ENCODE peak calls at places on chromosomes 5 and 9, in seven cellular contexts. T is ovary; O is upper lobe of right lung; W is osteoblast; R is A549; M is Peyer's patch; S is CD4-positive, CD25-positive, alpha-beta regulatory T cell. X is an unnamed sample.

GRCh38 chr5:10719965-10720364 is 41.1 kb downstream of the DAP start:
- DNase-seq in W (peak; percentile 93), R (peak; percentile 89), M (peak; percentile 57), S (no peak), T (no peak), O (no peak), X (no peak)

GRCh38 chr5:142360607-142361120 is 35.8 kb upstream of the SPRY4 start:
- DNase-seq in S (no peak), O (no peak), W (peak; percentile 73), M (peak; percentile 48), T (no peak), R (peak; percentile 59), X (no peak)

GRCh38 chr5:166509085-166509484 is 1782.4 kb upstream of the WWC1 start:
- DNase-seq in R (peak; percentile 3), M (no peak), O (no peak), T (no peak), W (no peak), S (no peak), X (no peak)

GRCh38 chr5:16713386-16713928 is 96.7 kb upstream of the RETREG1 start:
- DNase-seq in S (no peak), R (no peak), W (no peak), M (no peak), O (no peak), T (no peak), X (no peak)

GRCh38 chr9:101115062-101115461 is 86.5 kb downstream of the PLPPR1 start:
- DNase-seq in R (no peak), M (no peak), T (no peak), W (no peak), O (no peak), S (no peak), X (no peak)

GRCh38 chr5:157914389-157914788 is 55.4 kb upstream of the CLINT1 start:
- DNase-seq in R (no peak), T (no peak), W (no peak), M (no peak), S (no peak), O (no peak), X (no peak)

GRCh38 chr5:172945151-172945550 is 14.1 kb upstream of the RPL26L1 start:
- DNase-seq in R (no peak), M (no peak), T (no peak), O (no peak), S (no peak), W (peak; percentile 70), X (no peak)

GRCh38 chr5:142390303-142390840 is 65.6 kb upstream of the SPRY4 start:
- DNase-seq in R (no peak), W (no peak), S (no peak), T (no peak), O (no peak), M (no peak), X (no peak)

GRCh38 chr5:181120311-181120710 is 10.7 kb downstream of the OR2V1 start:
- DNase-seq in R (no peak), O (no peak), S (no peak), M (no peak), W (no peak), T (no peak), X (no peak)

GRCh38 chr5:69086206-69086605 is 7.6 kb upstream of the SLC30A5 start:
- DNase-seq in M (no peak), O (no peak), T (no peak), R (no peak), S (no peak), W (no peak), X (no peak)

GRCh38 chr5:79261907-79262306 is 26.0 kb downstream of the JMY start:
- DNase-seq in M (no peak), T (no peak), O (no peak), S (no peak), W (no peak), R (no peak), X (no peak)

GRCh38 chr5:127572930-127573329 is 55.5 kb downstream of the PRRC1 start:
- DNase-seq in W (no peak), T (no peak), R (peak; percentile 6), O (no peak), M (no peak), S (no peak), X (no peak)

GRCh38 chr5:177478711-177479646 is 5.5 kb upstream of the DBN1 start:
- DNase-seq in T (peak; percentile 76), R (no peak), W (peak; percentile 84), O (peak; percentile 86), S (no peak), M (peak; percentile 73), X (peak; percentile 95)

GRCh38 chr5:1193591-1193985 is 7.8 kb upstream of the SLC6A19 start:
- DNase-seq in T (no peak), S (no peak), W (no peak), M (no peak), R (no peak), O (no peak), X (no peak)

GRCh38 chr9:72554221-72554641 is 32.8 kb downstream of the TMC1 start:
- DNase-seq in T (no peak), W (no peak), O (no peak), M (no peak), S (no peak), R (peak; percentile 94), X (no peak)

DNA sequence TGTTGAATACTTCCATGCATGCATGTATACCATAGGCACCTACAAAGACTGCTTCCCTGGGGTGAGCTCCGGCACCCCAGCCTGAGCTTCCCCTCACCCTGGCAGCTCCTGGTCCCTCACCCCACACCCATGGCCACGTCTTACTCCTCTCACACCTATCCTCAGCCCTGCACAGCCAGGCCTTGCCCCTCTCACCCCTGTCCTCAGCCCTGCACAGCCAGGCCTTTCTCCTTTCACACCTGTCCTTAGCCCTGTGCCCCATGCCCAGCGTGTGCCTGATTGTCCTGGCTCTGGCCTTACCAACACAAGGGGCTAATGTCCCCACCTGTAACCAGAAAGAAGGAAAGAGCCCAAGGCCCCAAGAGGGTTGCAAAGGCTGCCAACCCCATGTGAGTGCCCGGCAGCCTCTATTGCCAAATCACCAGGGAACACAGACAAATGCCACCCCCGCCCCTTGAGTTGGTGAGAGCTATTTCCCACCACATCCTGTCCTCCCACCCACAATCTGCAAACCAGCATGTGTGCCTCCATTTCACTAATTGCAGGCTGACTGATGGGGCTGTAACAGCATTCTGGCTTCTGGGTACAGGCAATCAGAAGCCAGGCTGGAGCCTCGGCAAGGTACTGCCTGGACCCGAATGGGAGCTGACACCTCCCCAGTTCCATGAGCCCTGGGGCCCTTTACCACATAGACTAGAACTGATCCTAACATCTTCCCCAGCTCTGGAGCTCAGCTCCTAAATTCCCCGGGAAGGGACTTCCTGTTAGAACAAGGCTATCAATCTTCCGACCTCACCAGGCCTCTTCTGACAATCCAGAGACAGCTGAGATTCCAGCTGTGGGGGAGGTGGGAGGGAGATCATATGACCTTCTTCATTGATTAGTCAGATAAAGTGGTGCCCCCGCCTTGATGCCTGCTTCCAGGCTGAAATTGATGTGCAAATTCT is 78.2 kb downstream of the FAM114A2 start:
- DNase-seq in O (no peak), T (no peak), M (no peak), W (no peak), R (no peak), S (no peak), X (no peak)
- H3K27ac ChIP-seq in O (no peak overlapping the region), T (no peak overlapping the region), M (no peak overlapping the region), W (no peak overlapping the region), R (no peak overlapping the region), S (no peak overlapping the region), X (no peak overlapping the region)

DNA sequence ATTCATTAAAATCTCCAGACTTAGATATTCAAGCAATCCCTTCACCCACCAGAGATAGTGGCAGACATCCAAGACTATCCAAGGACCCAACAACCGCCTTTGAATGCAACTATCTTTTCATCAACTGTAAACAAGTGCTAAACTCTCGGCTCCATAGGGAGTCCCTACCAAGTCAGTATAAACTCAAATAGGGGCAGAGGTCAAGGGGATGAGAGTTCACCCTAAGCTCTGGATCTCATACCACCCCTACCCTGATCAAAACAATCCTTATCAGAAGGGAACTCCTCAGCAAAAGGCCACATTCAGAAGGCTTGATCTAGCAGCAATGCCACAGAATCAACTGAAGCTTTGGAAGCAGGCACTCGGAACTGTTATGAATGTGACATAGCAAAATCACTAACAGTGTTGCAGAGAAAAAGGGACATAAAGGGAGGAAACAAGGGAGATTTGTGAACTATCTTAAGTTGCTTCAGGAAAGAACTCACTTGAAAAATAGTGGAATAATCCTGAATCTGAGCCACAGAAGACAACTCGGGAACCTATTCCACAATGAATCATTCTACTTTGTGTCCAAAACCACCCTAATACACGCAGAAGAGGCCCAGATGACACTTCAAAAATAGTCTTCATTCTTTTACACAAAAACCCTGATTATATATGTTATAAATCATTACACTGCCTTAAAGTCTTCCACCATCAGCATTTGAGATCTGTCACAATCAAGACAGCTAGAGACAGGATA is 49.8 kb downstream of the NR6A1 start:
- DNase-seq in T (no peak), O (no peak), R (peak; percentile 40), M (no peak), W (no peak), S (no peak), X (no peak)
- H3K27ac ChIP-seq in T (no peak overlapping the region), O (no peak overlapping the region), R (peak overlapping the region; percentile 68), M (no peak overlapping the region), W (peak overlapping the region; percentile 59), S (no peak overlapping the region), X (no peak overlapping the region)

GRCh38 chr5:43548358-43548757 is 8.5 kb downstream of the PAIP1 start:
- DNase-seq in M (no peak), S (no peak), W (no peak), O (no peak), R (no peak), T (no peak), X (no peak)

GRCh38 chr5:43540746-43541145 is 16.1 kb downstream of the PAIP1 start:
- DNase-seq in S (no peak), W (no peak), O (no peak), M (no peak), T (no peak), R (no peak), X (no peak)

GRCh38 chr5:43547532-43547931 is 9.3 kb downstream of the PAIP1 start:
- DNase-seq in T (no peak), S (no peak), M (no peak), O (no peak), W (no peak), R (no peak), X (no peak)

GRCh38 chr5:43543434-43543833 is 13.4 kb downstream of the PAIP1 start:
- DNase-seq in S (no peak), T (no peak), M (no peak), W (no peak), R (no peak), O (no peak), X (no peak)
- H3K27ac ChIP-seq in S (no peak overlapping the region), T (no peak overlapping the region), M (no peak overlapping the region), W (no peak overlapping the region), R (no peak overlapping the region), O (no peak overlapping the region), X (no peak overlapping the region)

GRCh38 chr5:122153774-122154173 is 24.4 kb downstream of the ZNF474 start:
- DNase-seq in T (no peak), O (no peak), R (no peak), S (no peak), W (no peak), M (no peak), X (no peak)

GRCh38 chr5:122154491-122154890 is 25.1 kb downstream of the ZNF474 start:
- DNase-seq in R (no peak), T (no peak), O (no peak), W (no peak), S (no peak), M (no peak), X (no peak)

GRCh38 chr5:122153230-122153629 is 23.9 kb downstream of the ZNF474 start:
- DNase-seq in S (no peak), T (no peak), M (no peak), W (peak; percentile 74), R (no peak), O (no peak), X (no peak)

GRCh38 chr5:122156724-122157325 is 27.5 kb downstream of the ZNF474 start:
- DNase-seq in T (no peak), O (no peak), W (no peak), M (no peak), S (no peak), R (peak; percentile 43), X (no peak)

GRCh38 chr5:122154910-122155309 is 25.6 kb downstream of the ZNF474 start:
- DNase-seq in R (no peak), M (no peak), S (no peak), W (peak; percentile 62), O (no peak), T (no peak), X (no peak)
- H3K27ac ChIP-seq in R (no peak overlapping the region), M (peak overlapping the region; percentile 4), S (no peak overlapping the region), W (peak overlapping the region; percentile 95), O (no peak overlapping the region), T (no peak overlapping the region), X (no peak overlapping the region)

X was measured in coronary artery.